ENCODE peak calls at places on chromosomes 3 and 15, in four cellular contexts. Q is GM12878, X is GM12891, A is HepG2. M is an unnamed sample.

GRCh38 chr15:40067921-40068624 is 29.1 kb upstream of the SRP14 start:
- DNase-seq in Q (no peak), A (no peak), X (no peak), M (no peak)

GRCh38 chr3:196639517-196640500 is at the start of gene NRROS:
- DNase-seq in Q (no peak), X (peak), A (no peak), M (peak)

GRCh38 chr3:170490828-170491560 is 72.3 kb downstream of the CLDN11 start:
- DNase-seq in X (no peak), Q (no peak), A (no peak), M (no peak)

GRCh38 chr3:136186330-136186729 is 9.8 kb downstream of the MSL2 start:
- DNase-seq in Q (no peak), X (no peak), A (peak), M (no peak)

GRCh38 chr15:51323749-51324148 is 14.6 kb downstream of the CYP19A1 start:
- DNase-seq in A (no peak), X (no peak), Q (no peak), M (no peak)

GRCh38 chr3:101940521-101940992 is 91.2 kb downstream of the NFKBIZ start:
- DNase-seq in X (no peak), A (no peak), Q (no peak), M (no peak)

GRCh38 chr3:196654006-196654405 is 14.5 kb downstream of the NRROS start:
- DNase-seq in X (no peak), Q (no peak), A (no peak), M (no peak)

GRCh38 chr3:197309528-197310361 is 11.3 kb upstream of the DLG1 start:
- DNase-seq in A (no peak), Q (no peak), X (no peak), M (no peak)

GRCh38 chr3:149414557-149415231 is 37.2 kb upstream of the TM4SF1 start:
- DNase-seq in X (no peak), A (peak), Q (no peak), M (no peak)

GRCh38 chr3:145623349-145623748 is 537.6 kb downstream of the PLOD2 start:
- DNase-seq in Q (no peak), X (no peak), A (no peak), M (no peak)

GRCh38 chr3:54861248-54862067 is 66.4 kb downstream of the LRTM1 start:
- DNase-seq in A (no peak), Q (no peak), X (no peak), M (no peak)

GRCh38 chr3:161557751-161558150 is 61.1 kb downstream of the OTOL1 start:
- DNase-seq in A (no peak), Q (no peak), X (no peak), M (no peak)

GRCh38 chr3:7309707-7310106 is 448.8 kb downstream of the GRM7 start:
- DNase-seq in Q (no peak), X (no peak), A (no peak), M (no peak)

GRCh38 chr3:130644600-130645232 is 101.9 kb downstream of the PIK3R4 start:
- DNase-seq in X (no peak), A (no peak), Q (no peak), M (no peak)

GRCh38 chr15:101037090-101037830 is 118.1 kb downstream of the LRRK1 start:
- DNase-seq in A (no peak), Q (no peak), X (no peak), M (no peak)

GRCh38 chr3:180747805-180748361 is 68.6 kb upstream of the CCDC39 start:
- DNase-seq in Q (no peak), X (no peak), A (no peak), M (no peak)

GRCh38 chr3:195221015-195221853 is 49.7 kb downstream of the XXYLT1 start:
- DNase-seq in X (no peak), A (no peak), Q (no peak), M (no peak)

GRCh38 chr3:64763980-64764379 is 76.2 kb upstream of the ADAMTS9 start:
- DNase-seq in X (no peak), A (no peak), Q (no peak), M (no peak)

GRCh38 chr3:113531826-113532697 is at the start of gene SIDT1:
- DNase-seq in Q (peak), A (no peak), X (no peak), M (peak)

GRCh38 chr3:17158941-17159682 is 274.4 kb downstream of the PLCL2 start:
- DNase-seq in X (no peak), Q (no peak), A (no peak), M (no peak)

GRCh38 chr15:63048986-63049665 is 6.6 kb downstream of the TPM1 start:
- DNase-seq in A (peak), X (peak), Q (no peak), M (no peak)

GRCh38 chr3:168467085-168467714 is 371.5 kb upstream of the GOLIM4 start:
- DNase-seq in Q (peak), A (no peak), X (no peak), M (no peak)

GRCh38 chr3:156535162-156535627 is 19.7 kb downstream of the SSR3 start:
- DNase-seq in Q (no peak), X (no peak), A (peak), M (no peak)

GRCh38 chr15:29690765-29691475 is 131.3 kb downstream of the TJP1 start:
- DNase-seq in X (no peak), A (peak), Q (no peak), M (no peak)

GRCh38 chr3:25354071-25354470 is 74.0 kb upstream of the RARB start:
- DNase-seq in Q (no peak), A (no peak), X (no peak), M (no peak)

GRCh38 chr15:71811752-71812735 is 1.7 kb downstream of the NR2E3 start:
- DNase-seq in A (no peak), Q (no peak), X (no peak), M (no peak)

GRCh38 chr15:96268421-96269204 is 61.9 kb upstream of the NR2F2 start:
- DNase-seq in Q (no peak), X (no peak), A (no peak), M (no peak)

GRCh38 chr3:60956729-60957128 is 294.5 kb downstream of the FHIT start:
- DNase-seq in X (no peak), Q (no peak), A (no peak), M (no peak)

GRCh38 chr3:10790713-10791112 is 25.3 kb upstream of the SLC6A11 start:
- DNase-seq in Q (no peak), A (no peak), X (no peak), M (no peak)

GRCh38 chr15:78107471-78107870 is 15.1 kb downstream of the SH2D7 start:
- DNase-seq in Q (no peak), X (no peak), A (no peak), M (no peak)

GRCh38 chr3:19749448-19750017 is 184.5 kb downstream of the EFHB start:
- DNase-seq in A (no peak), Q (no peak), X (no peak), M (no peak)

GRCh38 chr3:11159421-11159904 is 5.2 kb downstream of the HRH1 start:
- DNase-seq in A (no peak), Q (no peak), X (no peak), M (no peak)

GRCh38 chr3:46629571-46630517 is 17.5 kb downstream of the FAM240A start:
- DNase-seq in Q (peak), X (peak), A (no peak), M (peak)

GRCh38 chr3:128335621-128336296 is 130.9 kb downstream of the DNAJB8 start:
- DNase-seq in X (no peak), A (no peak), Q (no peak), M (no peak)

GRCh38 chr3:128334766-128335165 is 131.9 kb downstream of the DNAJB8 start:
- DNase-seq in Q (no peak), A (no peak), X (no peak), M (no peak)

GRCh38 chr3:128337305-128337704 is 129.4 kb downstream of the DNAJB8 start:
- DNase-seq in Q (no peak), A (no peak), X (no peak), M (no peak)

GRCh38 chr3:128338536-128339400 is 127.9 kb downstream of the DNAJB8 start:
- DNase-seq in X (no peak), A (no peak), Q (no peak), M (no peak)

DNA sequence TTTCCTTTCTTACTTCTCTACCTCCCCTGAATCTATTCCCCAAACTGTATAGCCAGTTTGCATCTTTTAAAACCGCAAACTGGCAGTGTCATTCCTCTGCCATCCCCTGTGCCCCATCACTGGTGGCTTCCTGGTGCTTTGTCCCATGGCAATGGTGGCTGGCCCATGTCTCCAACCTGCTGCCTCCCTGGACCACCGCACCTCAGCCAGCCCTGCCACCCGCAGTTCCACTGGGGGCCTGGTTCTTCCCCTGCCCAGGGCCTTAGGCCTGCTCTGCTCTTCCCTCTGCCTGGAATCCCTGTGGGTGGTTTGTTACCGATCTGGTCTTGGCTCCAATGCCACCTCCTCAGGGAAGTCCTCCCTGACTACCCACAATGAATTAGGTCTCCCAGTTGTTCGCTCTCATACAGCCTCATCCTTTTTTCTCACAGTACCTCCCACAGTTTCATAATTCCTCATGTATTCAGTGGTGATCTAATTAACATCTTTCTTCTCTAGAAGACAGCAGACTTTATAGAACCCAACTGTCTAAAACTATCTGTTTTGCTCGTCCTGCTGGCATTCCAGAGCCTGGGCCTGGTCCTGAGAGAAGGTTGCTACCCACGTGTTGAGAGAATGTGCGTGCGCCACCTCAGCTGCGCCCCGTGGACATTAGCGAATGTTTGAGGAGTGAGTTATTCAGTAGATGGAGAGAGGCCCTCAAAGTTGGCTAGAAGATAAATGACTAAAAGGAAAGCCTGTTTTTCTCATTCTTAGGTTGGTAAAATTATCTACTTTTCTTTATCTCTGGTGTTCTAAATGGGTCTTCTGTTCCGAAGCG is 130.1 kb downstream of the DNAJB8 start:
- DNase-seq in A (no peak), X (no peak), Q (no peak), M (no peak)
- TF ChIP-seq TAF1 in A (no peak), X (no peak), Q (no peak), M (no peak)

GRCh38 chr3:42500091-42500490 is 2.4 kb upstream of the VIPR1 start:
- DNase-seq in Q (no peak), A (no peak), X (no peak), M (no peak)
- TF ChIP-seq TAF1 in Q (no peak), A (no peak), X (no peak), M (no peak)

GRCh38 chr15:87631775-87632174 is 624.8 kb downstream of the NTRK3 start:
- DNase-seq in X (no peak), A (no peak), Q (no peak), M (no peak)
- TF ChIP-seq TAF1 in X (no peak), A (no peak), Q (no peak), M (no peak)

GRCh38 chr15:68619303-68619698 is 40.5 kb downstream of the CORO2B start:
- DNase-seq in X (no peak), Q (no peak), A (no peak), M (no peak)

GRCh38 chr15:68616397-68616796 is 37.6 kb downstream of the CORO2B start:
- DNase-seq in Q (no peak), X (no peak), A (no peak), M (no peak)

GRCh38 chr15:68617777-68618176 is 39.0 kb downstream of the CORO2B start:
- DNase-seq in X (no peak), Q (no peak), A (no peak), M (no peak)

GRCh38 chr15:68617001-68617400 is 38.2 kb downstream of the CORO2B start:
- DNase-seq in A (no peak), Q (no peak), X (no peak), M (no peak)

GRCh38 chr15:68618339-68619302 is 39.8 kb downstream of the CORO2B start:
- DNase-seq in Q (no peak), A (no peak), X (no peak), M (no peak)
- TF ChIP-seq TAF1 in Q (no peak), A (no peak), X (no peak), M (no peak)

DNA sequence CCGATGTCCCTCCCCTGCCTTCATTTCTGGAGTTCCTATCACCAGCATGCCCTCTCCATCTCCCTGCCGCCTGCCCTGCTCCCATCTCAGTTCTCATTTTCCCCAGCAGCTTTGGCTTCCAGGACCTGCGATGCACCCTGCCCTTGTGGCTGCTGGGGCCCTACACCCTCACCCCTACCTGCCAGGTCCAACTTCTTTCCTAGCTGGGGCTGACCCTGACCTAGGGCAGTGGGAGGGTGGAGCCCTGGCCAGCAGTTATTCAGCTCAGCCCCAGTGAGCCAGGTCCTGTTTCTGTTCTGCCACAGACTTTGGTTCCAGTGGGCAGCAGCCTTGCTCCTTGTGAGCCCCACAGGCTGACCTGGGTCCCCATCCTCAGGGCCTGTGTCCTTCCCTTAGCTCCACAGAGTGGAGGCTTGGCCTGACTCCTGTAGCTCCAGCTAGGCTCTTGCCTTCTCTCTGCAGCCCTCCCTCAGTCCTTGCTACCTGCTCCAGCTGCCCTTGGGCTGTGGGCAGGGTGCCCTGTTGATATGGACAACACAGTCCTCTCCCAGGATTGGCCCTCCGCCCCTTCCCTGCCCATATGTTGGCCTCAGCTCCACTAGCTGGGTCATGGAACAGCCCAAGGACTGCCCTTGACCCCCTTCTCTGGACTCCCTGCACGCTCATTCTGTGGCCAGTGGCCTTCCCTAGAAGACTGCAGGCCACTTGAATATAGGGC is 34.7 kb upstream of the PDE8A start:
- DNase-seq in Q (no peak), X (no peak), A (no peak), M (no peak)
- TF ChIP-seq TAF1 in Q (no peak), X (no peak), A (no peak), M (no peak)

GRCh38 chr3:37862219-37862711 is 585 bp downstream of the CTDSPL start:
- DNase-seq in Q (no peak), A (no peak), X (peak), M (peak)
- TF ChIP-seq TAF1 in Q (no peak), A (peak), X (no peak), M (no peak)

GRCh38 chr15:93479679-93480078 is 390.7 kb upstream of the RGMA start:
- DNase-seq in X (no peak), Q (no peak), A (no peak), M (no peak)
- TF ChIP-seq TAF1 in X (no peak), Q (no peak), A (no peak), M (no peak)

GRCh38 chr3:4821975-4822374 is 157.3 kb upstream of the BHLHE40 start:
- DNase-seq in Q (no peak), X (no peak), A (no peak), M (no peak)
- TF ChIP-seq TAF1 in Q (no peak), X (no peak), A (no peak), M (no peak)

M was measured in GM12892.